ENCODE peak calls at places on chromosomes 16 and 17, in eight cellular contexts. K is stomach; R is A549; C is cardiac muscle cell; Z is CD8-positive, alpha-beta T cell; S is thoracic aorta; V is naive thymus-derived CD4-positive, alpha-beta T cell; I is pancreas. A is an unnamed sample.

GRCh38 chr16:23434380-23434779 is 18.6 kb downstream of the COG7 start:
- DNase-seq in K (no peak), R (peak; percentile 33), C (peak; percentile 71), Z (no peak), S (no peak), V (no peak), I (no peak), A (no peak)

GRCh38 chr17:8155341-8156173 is 3.4 kb upstream of the PER1 start:
- DNase-seq in K (peak; percentile 60), R (no peak), C (peak; percentile 45), Z (no peak), S (no peak), V (no peak), I (peak; percentile 80), A (no peak)

GRCh38 chr16:22189473-22190168 is 16.5 kb upstream of the EEF2K start:
- DNase-seq in K (peak; percentile 88), R (no peak), C (peak; percentile 7), Z (peak; percentile 87), S (no peak), V (peak; percentile 90), I (peak; percentile 79), A (peak; percentile 51)

GRCh38 chr16:56238188-56238587 is 46.9 kb downstream of the GNAO1 start:
- DNase-seq in K (no peak), R (no peak), C (no peak), Z (no peak), S (no peak), V (no peak), I (no peak), A (no peak)

GRCh38 chr16:70684146-70685060 is 1.4 kb downstream of the MTSS2 start:
- DNase-seq in K (no peak), R (no peak), C (no peak), Z (no peak), S (no peak), V (no peak), I (peak; percentile 62), A (no peak)

GRCh38 chr17:17350491-17351355 is 47.5 kb downstream of the NT5M start:
- DNase-seq in K (peak; percentile 13), R (peak; percentile 55), C (peak; percentile 14), Z (no peak), S (no peak), V (no peak), I (peak; percentile 53), A (no peak)

GRCh38 chr16:87860553-87861299 is 8.6 kb downstream of the SLC7A5 start:
- DNase-seq in K (no peak), R (peak; percentile 27), C (no peak), Z (no peak), S (no peak), V (no peak), I (peak; percentile 58), A (no peak)

GRCh38 chr16:25009822-25010221 is 5.3 kb downstream of the ARHGAP17 start:
- DNase-seq in K (no peak), R (no peak), C (no peak), Z (no peak), S (no peak), V (no peak), I (no peak), A (no peak)

GRCh38 chr17:31480067-31480466 is 88.6 kb downstream of the RAB11FIP4 start:
- DNase-seq in K (no peak), R (no peak), C (no peak), Z (no peak), S (no peak), V (no peak), I (no peak), A (no peak)

GRCh38 chr17:42283241-42284019 is 4.9 kb upstream of the STAT5A start:
- DNase-seq in K (peak; percentile 22), R (no peak), C (no peak), Z (no peak), S (no peak), V (no peak), I (no peak), A (no peak)

GRCh38 chr17:27529230-27529796 is 73.1 kb downstream of the KSR1 start:
- DNase-seq in K (no peak), R (no peak), C (peak; percentile 34), Z (no peak), S (no peak), V (no peak), I (no peak), A (no peak)

GRCh38 chr16:31453255-31454204 is 5.8 kb upstream of the ARMC5 start:
- DNase-seq in K (no peak), R (no peak), C (peak; percentile 23), Z (no peak), S (no peak), V (no peak), I (peak; percentile 31), A (no peak)

GRCh38 chr16:85965125-85965524 is 66.2 kb downstream of the IRF8 start:
- DNase-seq in K (no peak), R (no peak), C (no peak), Z (no peak), S (no peak), V (no peak), I (no peak), A (no peak)

GRCh38 chr17:38732376-38733314 is 2.5 kb downstream of the CISD3 start:
- DNase-seq in K (peak; percentile 73), R (no peak), C (no peak), Z (no peak), S (no peak), V (no peak), I (no peak), A (no peak)

GRCh38 chr16:55367301-55367745 is 43.3 kb downstream of the IRX6 start:
- DNase-seq in K (no peak), R (no peak), C (no peak), Z (no peak), S (no peak), V (no peak), I (no peak), A (no peak)

GRCh38 chr16:16007743-16008111 is 58.3 kb downstream of the ABCC1 start:
- DNase-seq in K (no peak), R (no peak), C (no peak), Z (no peak), S (no peak), V (no peak), I (no peak), A (no peak)

GRCh38 chr17:79619636-79620206 is 8.9 kb upstream of the RBFOX3 start:
- DNase-seq in K (no peak), R (no peak), C (no peak), Z (no peak), S (no peak), V (no peak), I (peak; percentile 20), A (no peak)

DNA sequence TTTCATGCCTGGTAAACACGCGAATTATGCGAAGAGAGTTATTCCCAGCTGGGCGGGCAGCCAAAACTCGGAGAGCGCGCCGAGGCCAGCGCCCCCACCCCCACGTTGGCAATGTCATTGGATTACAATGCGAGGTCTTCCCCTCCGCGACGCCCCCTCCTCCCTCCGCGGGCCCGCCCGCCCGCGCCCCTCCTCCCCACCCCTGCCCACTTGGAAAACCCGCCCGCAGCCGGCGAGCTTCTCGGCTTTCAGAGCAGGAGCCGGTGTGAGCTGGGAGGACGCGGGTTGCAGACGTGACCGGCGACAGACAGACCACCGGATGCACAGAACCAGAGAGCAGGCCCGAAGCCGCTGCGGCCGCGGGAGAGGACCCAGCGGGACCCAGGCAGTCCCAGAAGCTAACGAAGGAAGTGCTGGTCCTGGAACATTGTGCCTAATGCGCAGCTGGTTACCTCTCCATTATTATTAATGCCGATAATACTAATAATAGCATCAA is 4.0 kb downstream of the NOG start:
- DNase-seq in K (no peak), R (no peak), C (peak; percentile 93), Z (no peak), S (no peak), V (no peak), I (peak; percentile 65), A (no peak)
- H3K27ac ChIP-seq in K (no peak overlapping the region), R (no peak overlapping the region), C (peak overlapping the region; percentile 89), Z (peak overlapping the region; percentile 47), S (no peak overlapping the region), V (peak overlapping the region; percentile 88), I (no peak overlapping the region), A (no peak overlapping the region)

GRCh38 chr17:4583796-4584124 is 569 bp upstream of the SMTNL2 start:
- DNase-seq in K (no peak), R (peak; percentile 94), C (peak; percentile 83), Z (no peak), S (no peak), V (no peak), I (no peak), A (no peak)

GRCh38 chr17:4585203-4585939 is 1.0 kb downstream of the SMTNL2 start:
- DNase-seq in K (no peak), R (no peak), C (peak; percentile 54), Z (no peak), S (no peak), V (no peak), I (peak; percentile 65), A (no peak)

GRCh38 chr17:4584125-4584834 is at the start of gene SMTNL2:
- DNase-seq in K (no peak), R (peak; percentile 49), C (peak; percentile 83), Z (no peak), S (no peak), V (peak; percentile 38), I (peak; percentile 62), A (no peak)

GRCh38 chr17:4586043-4586442 is 1.7 kb downstream of the SMTNL2 start:
- DNase-seq in K (no peak), R (no peak), C (no peak), Z (no peak), S (no peak), V (no peak), I (no peak), A (no peak)

GRCh38 chr17:4584835-4585187 is 482 bp downstream of the SMTNL2 start:
- DNase-seq in K (no peak), R (no peak), C (no peak), Z (no peak), S (no peak), V (no peak), I (peak; percentile 65), A (no peak)
- H3K4me3 ChIP-seq in K (peak overlapping the region; percentile 58), R (peak overlapping the region; percentile 49), C (peak overlapping the region; percentile 94), Z (no peak overlapping the region), S (peak overlapping the region; percentile 68), V (no peak overlapping the region), I (peak overlapping the region; percentile 12), A (peak overlapping the region; percentile 69)

GRCh38 chr17:43373343-43373742 is 25.4 kb upstream of the ARL4D start:
- DNase-seq in K (no peak), R (no peak), C (no peak), Z (no peak), S (no peak), V (no peak), I (no peak), A (no peak)
- H3K27ac ChIP-seq in K (no peak overlapping the region), R (no peak overlapping the region), C (no peak overlapping the region), Z (no peak overlapping the region), S (no peak overlapping the region), V (no peak overlapping the region), I (peak overlapping the region; percentile 34), A (no peak overlapping the region)

DNA sequence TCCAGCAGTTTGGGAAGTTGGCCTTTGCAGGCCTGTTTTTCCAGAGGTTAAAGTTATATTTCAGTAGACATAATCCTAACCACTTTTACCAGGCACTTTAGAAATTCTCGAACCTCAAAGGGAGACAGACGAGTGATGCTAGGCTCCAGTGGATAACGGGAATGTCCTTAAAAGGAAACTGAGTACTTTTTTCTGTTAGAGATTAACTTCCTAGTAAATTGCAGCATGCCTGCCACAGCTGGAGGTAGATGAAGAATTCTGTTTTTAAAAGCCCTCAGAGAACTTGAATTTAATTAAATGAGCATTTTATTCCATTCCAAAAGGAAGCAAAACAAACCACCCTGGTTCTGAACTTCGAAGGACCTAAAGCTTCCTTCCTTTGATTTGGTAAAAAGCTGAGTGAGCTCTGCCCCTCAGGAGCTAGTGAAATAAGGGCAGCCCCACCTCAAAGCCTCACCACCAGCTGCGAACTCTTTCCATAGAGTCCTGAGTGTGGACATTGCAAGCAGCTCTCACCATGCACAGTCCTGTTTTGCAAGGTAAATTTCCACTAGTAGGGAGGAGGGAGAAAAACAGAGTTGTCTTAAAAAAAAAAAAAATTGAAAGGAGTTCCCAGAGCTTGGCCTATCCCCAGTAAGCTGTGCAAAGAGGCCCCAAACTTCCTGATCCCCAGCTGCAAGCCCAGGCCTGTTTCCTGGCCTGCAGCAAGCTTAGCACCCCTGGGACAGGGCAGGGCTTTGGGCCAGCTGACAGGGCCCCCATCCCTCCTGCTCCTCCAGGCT is 11.3 kb downstream of the CHD9NB start:
- DNase-seq in K (peak; percentile 53), R (no peak), C (no peak), Z (no peak), S (no peak), V (no peak), I (no peak), A (no peak)
- H3K4me3 ChIP-seq in K (no peak overlapping the region), R (no peak overlapping the region), C (no peak overlapping the region), Z (no peak overlapping the region), S (no peak overlapping the region), V (no peak overlapping the region), I (no peak overlapping the region), A (no peak overlapping the region)